ENCODE peak calls at places on chromosome 22, in six cellular contexts. B, E, J, T, I and V are unnamed samples.

GRCh38 chr22:25970348-25970995 is 198.8 kb upstream of the SEZ6L start:
- DNase-seq in I (no peak), B (no peak), E (no peak), T (peak; percentile 73), J (no peak), V (no peak)

GRCh38 chr22:43889366-43890253 is 2.2 kb downstream of the PNPLA5 start:
- DNase-seq in T (peak; percentile 24), I (peak; percentile 41), E (no peak), B (no peak), J (no peak), V (no peak)

GRCh38 chr22:49350441-49351121 is 477.1 kb downstream of the BRD1 start:
- DNase-seq in T (no peak), J (no peak), I (no peak), E (no peak), B (no peak), V (no peak)

GRCh38 chr22:16781074-16781763 is 44.0 kb downstream of the XKR3 start:
- DNase-seq in B (no peak), J (no peak), I (no peak), T (no peak), E (no peak), V (no peak)

GRCh38 chr22:48696371-48696770 is 1131.3 kb downstream of the BRD1 start:
- DNase-seq in T (no peak), E (no peak), B (no peak), I (no peak), J (no peak), V (no peak)

GRCh38 chr22:40553014-40553579 is 83.4 kb downstream of the MRTFA start:
- DNase-seq in T (peak; percentile 44), I (no peak), E (no peak), J (no peak), B (no peak), V (no peak)

GRCh38 chr22:42335839-42336378 is 65.5 kb upstream of the TCF20 start:
- DNase-seq in J (no peak), B (no peak), T (no peak), I (no peak), E (no peak), V (no peak)

GRCh38 chr22:21015051-21016006 is at the start of gene P2RX6:
- DNase-seq in E (no peak), J (no peak), B (no peak), I (peak; percentile 41), T (no peak), V (no peak)

GRCh38 chr22:26656896-26657851 is at the start of gene MIAT:
- DNase-seq in B (peak; percentile 53), E (peak; percentile 48), J (no peak), T (peak; percentile 90), I (no peak), V (no peak)

DNA sequence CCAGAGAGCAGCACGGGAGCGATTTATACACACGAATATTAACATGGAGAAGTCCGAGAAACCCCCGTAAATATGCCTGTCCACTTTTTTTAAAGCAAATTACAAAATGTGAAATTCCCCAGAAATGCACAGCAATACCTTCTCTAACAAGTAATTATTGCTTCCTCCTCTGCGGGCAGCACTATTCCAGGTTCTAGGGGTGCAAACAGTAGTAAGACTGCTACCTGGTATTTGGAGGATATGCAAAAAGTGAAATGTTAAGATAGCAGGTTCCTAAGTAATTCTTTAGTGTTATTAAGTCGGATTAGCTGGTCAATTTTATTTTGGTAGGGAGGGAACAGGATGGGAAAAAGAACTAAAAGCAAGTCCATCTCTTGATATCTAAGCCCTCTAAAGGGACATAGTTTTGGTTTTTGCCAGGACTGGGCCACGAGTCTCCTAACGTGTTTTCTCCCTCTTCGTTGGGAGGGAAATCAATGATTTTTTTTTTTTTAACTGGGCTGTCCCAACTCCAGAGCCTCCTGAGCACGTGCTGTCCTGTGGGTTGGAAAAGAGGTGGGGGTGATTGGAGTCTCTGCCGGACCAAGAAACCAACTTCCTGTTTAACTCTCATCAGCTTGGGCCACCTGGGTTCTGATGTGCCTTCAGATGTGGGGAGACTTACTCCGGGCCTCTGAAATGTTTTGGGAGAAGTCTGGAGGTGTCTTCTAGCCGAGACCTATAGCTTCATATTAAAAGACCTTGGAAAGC is 1.7 kb upstream of the XBP1 start:
- DNase-seq in B (no peak), E (no peak), J (no peak), T (peak; percentile 22), I (peak; percentile 42), V (no peak)
- H3K4me3 ChIP-seq in B (peak overlapping the region; percentile 100), E (peak overlapping the region; percentile 47), J (no peak overlapping the region), T (peak overlapping the region; percentile 3), I (no peak overlapping the region), V (no peak overlapping the region)

DNA sequence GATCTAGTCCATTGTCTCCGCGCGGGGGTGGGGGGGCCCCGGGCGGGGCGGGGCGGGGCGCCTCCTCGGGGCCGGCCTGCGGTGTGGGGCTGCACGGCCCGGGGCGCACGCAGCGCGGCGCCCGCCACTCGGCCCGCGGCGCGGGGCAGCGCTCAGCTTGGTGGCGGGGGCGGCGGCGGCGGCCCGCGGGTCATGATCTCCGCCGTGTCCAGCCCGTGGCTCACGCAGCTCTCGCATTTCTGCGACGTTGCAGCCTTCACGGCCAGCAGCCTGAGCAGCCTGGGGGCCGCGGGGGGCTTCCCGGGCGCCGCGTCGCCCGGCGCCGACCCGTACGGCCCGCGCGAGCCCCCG is at the start of gene TBX1:
- DNase-seq in I (no peak), E (no peak), T (no peak), J (no peak), B (no peak), V (no peak)
- H3K4me3 ChIP-seq in I (peak within 1 kb of the TSS; percentile 37), E (peak within 1 kb of the TSS; percentile 19), T (peak within 1 kb of the TSS; percentile 45), J (no peak within 1 kb of the TSS), B (peak within 1 kb of the TSS; percentile 32), V (peak within 1 kb of the TSS; percentile 86)

GRCh38 chr22:38098410-38099249 is 11.9 kb downstream of the BAIAP2L2 start:
- DNase-seq in B (no peak), J (no peak), I (peak; percentile 66), E (no peak), T (no peak), V (no peak)

GRCh38 chr22:38103641-38104040 is 6.8 kb downstream of the BAIAP2L2 start:
- DNase-seq in B (no peak), E (no peak), J (no peak), I (no peak), T (no peak), V (no peak)

GRCh38 chr22:38097058-38097457 is 13.1 kb upstream of the SLC16A8 start:
- DNase-seq in B (no peak), T (peak; percentile 70), E (no peak), J (no peak), I (no peak), V (no peak)

DNA sequence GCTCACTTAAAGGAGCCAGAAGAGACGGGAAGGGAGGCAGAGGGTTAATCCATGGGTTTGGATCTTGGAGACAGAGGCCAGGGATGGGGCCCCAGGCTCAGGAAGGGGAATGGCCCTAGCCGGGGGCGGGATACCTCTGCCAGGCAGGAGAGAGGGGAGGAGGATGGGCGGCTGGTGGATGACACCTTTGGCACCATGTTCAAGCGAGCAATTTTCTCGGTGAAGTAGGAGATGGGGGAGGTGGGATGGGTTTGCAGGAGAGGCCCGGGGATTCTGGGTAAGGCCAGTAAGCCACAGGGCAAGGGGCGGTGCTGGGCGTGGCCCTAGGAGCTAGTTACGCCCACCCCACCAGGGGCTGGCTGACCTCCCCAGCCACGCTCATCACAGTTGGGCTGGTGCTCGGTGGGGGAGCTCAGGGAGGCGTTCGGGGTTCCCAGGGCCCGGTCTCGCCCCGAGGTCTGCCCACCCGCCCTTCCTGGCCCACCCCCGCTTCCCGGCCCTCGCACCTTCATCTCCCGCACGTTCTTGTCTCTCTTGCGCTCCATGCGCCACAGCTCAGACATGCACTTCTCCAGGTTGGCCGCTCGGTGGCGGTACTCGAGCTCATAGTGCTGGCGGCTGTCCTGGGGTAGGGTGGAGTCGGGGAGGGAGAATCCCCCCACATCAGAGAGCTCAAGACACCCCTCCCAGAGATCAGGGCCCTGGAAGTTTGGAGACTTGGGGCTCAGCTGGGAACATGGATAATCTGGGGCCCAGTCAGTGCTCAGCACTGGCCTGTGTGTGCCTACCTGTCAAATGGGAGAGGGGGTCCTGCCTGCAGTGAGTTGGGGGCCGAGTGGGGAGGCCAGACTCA is 12.7 kb downstream of the BAIAP2L2 start:
- DNase-seq in T (peak; percentile 94), E (no peak), B (no peak), J (peak; percentile 15), I (peak; percentile 19), V (no peak)
- H3K4me3 ChIP-seq in T (peak overlapping the region; percentile 64), E (no peak overlapping the region), B (no peak overlapping the region), J (no peak overlapping the region), I (no peak overlapping the region), V (no peak overlapping the region)

GRCh38 chr22:37283393-37283937 is 1.2 kb downstream of the CYTH4 start:
- DNase-seq in J (no peak), E (no peak), B (peak; percentile 29), T (peak; percentile 71), I (no peak), V (no peak)

GRCh38 chr22:37280718-37281117 is 1.6 kb upstream of the CYTH4 start:
- DNase-seq in B (no peak), J (no peak), T (no peak), E (no peak), I (no peak), V (no peak)

GRCh38 chr22:37282385-37282677 is at the start of gene CYTH4:
- DNase-seq in B (peak; percentile 56), J (no peak), E (peak; percentile 67), I (no peak), T (no peak), V (no peak)

GRCh38 chr22:37281195-37281594 is 1.1 kb upstream of the CYTH4 start:
- DNase-seq in J (no peak), T (no peak), B (no peak), E (no peak), I (no peak), V (no peak)

DNA sequence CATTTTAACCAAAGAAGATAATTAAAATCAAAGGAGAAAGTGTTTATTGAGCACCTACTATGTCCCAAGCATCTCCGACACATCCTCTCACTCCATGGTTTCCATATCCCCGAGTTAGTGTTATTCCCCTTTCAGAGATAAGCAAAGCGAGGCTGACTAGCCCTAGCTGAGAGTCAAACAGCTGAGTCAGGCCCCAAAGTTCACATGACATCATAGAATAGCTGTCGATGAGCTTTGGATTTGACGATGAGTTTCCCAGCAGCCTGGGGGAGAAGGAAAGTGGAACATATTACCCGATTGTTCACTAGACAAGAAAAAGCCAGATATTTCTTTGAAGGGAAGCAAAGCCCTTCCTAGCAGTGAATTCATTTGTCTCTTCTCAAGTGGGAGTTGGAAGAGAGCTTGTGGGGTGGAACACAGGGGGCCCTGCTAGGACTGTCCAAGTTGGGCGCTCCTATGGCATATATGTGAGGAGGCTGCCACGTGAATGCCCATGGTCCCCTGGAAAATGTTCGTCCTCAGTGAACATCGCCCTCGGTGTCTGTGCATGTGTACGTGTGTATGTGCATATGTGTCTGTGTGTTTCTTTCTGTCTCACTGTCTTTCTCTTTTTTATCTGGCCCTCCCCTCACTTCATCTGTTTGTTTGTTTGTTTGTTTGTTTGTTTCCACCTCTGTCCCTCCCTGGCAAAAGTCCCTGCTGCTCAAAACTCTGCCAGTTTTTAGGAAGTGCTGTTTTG is 493 bp upstream of the CYTH4 start:
- DNase-seq in E (no peak), I (no peak), T (no peak), B (no peak), J (no peak), V (no peak)
- H3K4me3 ChIP-seq in E (peak overlapping the region; percentile 98), I (no peak overlapping the region), T (no peak overlapping the region), B (peak overlapping the region; percentile 86), J (peak overlapping the region; percentile 39), V (no peak overlapping the region)

GRCh38 chr22:19852177-19852781 is 2.4 kb downstream of the GNB1L start:
- DNase-seq in J (no peak), T (no peak), B (no peak), I (no peak), E (no peak), V (no peak)
- H3K4me3 ChIP-seq in J (no peak overlapping the region), T (no peak overlapping the region), B (no peak overlapping the region), I (no peak overlapping the region), E (no peak overlapping the region), V (peak overlapping the region; percentile 94)